ENCODE peak calls at places on chromosomes 1 and 21, in seven cellular contexts. One of them, this sample, is unnamed.

GRCh38 chr1:201283836-201284553 is 689 bp downstream of the PKP1 start:
- DNase-seq in psoas muscle: no peak
- DNase-seq in colonic mucosa: no peak
- DNase-seq in tibial nerve: no peak
- DNase-seq in osteocyte: no peak
- DNase-seq in breast epithelium: no peak
- DNase-seq in astrocyte: no peak
- DNase-seq in this sample: no peak

GRCh38 chr1:77888071-77888428 is 374 bp upstream of the NEXN start:
- DNase-seq in osteocyte: no peak
- DNase-seq in tibial nerve: peak; percentile 11
- DNase-seq in psoas muscle: no peak
- DNase-seq in breast epithelium: no peak
- DNase-seq in astrocyte: peak; percentile 85
- DNase-seq in colonic mucosa: no peak
- DNase-seq in this sample: peak; percentile 87

GRCh38 chr21:35084869-35085268 is 35.8 kb upstream of the RUNX1 start:
- DNase-seq in colonic mucosa: no peak
- DNase-seq in astrocyte: peak; percentile 99
- DNase-seq in breast epithelium: no peak
- DNase-seq in tibial nerve: no peak
- DNase-seq in osteocyte: no peak
- DNase-seq in psoas muscle: no peak
- DNase-seq in this sample: peak; percentile 97

GRCh38 chr1:201461783-201462441 is 7.1 kb downstream of the PHLDA3 start:
- DNase-seq in tibial nerve: peak; percentile 77
- DNase-seq in astrocyte: peak; percentile 99
- DNase-seq in osteocyte: peak; percentile 92
- DNase-seq in colonic mucosa: peak; percentile 67
- DNase-seq in psoas muscle: peak; percentile 93
- DNase-seq in breast epithelium: peak; percentile 83
- DNase-seq in this sample: peak; percentile 98

GRCh38 chr21:14900611-14901010 is 164.2 kb downstream of the NRIP1 start:
- DNase-seq in colonic mucosa: no peak
- DNase-seq in breast epithelium: no peak
- DNase-seq in tibial nerve: no peak
- DNase-seq in psoas muscle: no peak
- DNase-seq in osteocyte: no peak
- DNase-seq in astrocyte: peak; percentile 72
- DNase-seq in this sample: peak; percentile 26

GRCh38 chr1:148290881-148291280 is 138.8 kb upstream of the NBPF11 start:
- DNase-seq in colonic mucosa: no peak
- DNase-seq in tibial nerve: no peak
- DNase-seq in osteocyte: no peak
- DNase-seq in astrocyte: peak; percentile 21
- DNase-seq in breast epithelium: no peak
- DNase-seq in psoas muscle: no peak
- DNase-seq in this sample: peak; percentile 80

GRCh38 chr1:59521456-59521855 is 224.6 kb downstream of the FGGY start:
- DNase-seq in tibial nerve: no peak
- DNase-seq in psoas muscle: no peak
- DNase-seq in astrocyte: peak; percentile 66
- DNase-seq in osteocyte: no peak
- DNase-seq in breast epithelium: no peak
- DNase-seq in colonic mucosa: no peak
- DNase-seq in this sample: no peak

GRCh38 chr1:24902471-24902891 is 27.6 kb downstream of the RUNX3 start:
- DNase-seq in colonic mucosa: no peak
- DNase-seq in tibial nerve: no peak
- DNase-seq in astrocyte: no peak
- DNase-seq in breast epithelium: peak; percentile 15
- DNase-seq in psoas muscle: no peak
- DNase-seq in osteocyte: no peak
- DNase-seq in this sample: no peak

GRCh38 chr21:26909972-26910371 is 56.9 kb downstream of the ADAMTS5 start:
- DNase-seq in tibial nerve: no peak
- DNase-seq in breast epithelium: no peak
- DNase-seq in astrocyte: no peak
- DNase-seq in osteocyte: no peak
- DNase-seq in colonic mucosa: no peak
- DNase-seq in psoas muscle: no peak
- DNase-seq in this sample: no peak
- TF ChIP-seq CTCF in tibial nerve: no peak
- TF ChIP-seq CTCF in breast epithelium: no peak
- TF ChIP-seq CTCF in astrocyte: no peak
- TF ChIP-seq CTCF in osteocyte: peak; percentile 52
- TF ChIP-seq CTCF in colonic mucosa: no peak
- TF ChIP-seq CTCF in psoas muscle: no peak
- TF ChIP-seq CTCF in this sample: no peak

DNA sequence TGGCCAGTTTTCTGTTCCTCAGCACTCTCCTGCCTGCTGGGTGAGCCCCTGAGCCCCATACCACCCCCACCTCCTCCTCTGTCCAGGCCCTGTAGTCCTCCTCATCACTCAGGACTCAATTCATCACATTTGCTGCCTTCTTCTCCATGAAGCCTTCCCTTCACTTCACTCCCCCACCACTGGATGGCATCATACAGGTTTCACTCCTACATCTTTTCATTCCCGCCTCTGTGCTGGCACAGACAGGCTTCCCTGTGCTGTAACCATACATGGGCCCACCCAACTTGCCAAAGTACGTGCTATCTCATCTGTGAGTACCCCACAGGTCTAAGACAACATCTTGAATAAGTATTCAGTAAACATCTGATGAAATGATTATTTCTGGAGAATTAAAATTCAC is 56.9 kb downstream of the SLC45A1 start:
- DNase-seq in astrocyte: no peak
- DNase-seq in tibial nerve: no peak
- DNase-seq in breast epithelium: no peak
- DNase-seq in psoas muscle: no peak
- DNase-seq in colonic mucosa: peak; percentile 54
- DNase-seq in osteocyte: no peak
- DNase-seq in this sample: no peak
- TF ChIP-seq CTCF in astrocyte: peak; percentile 35
- TF ChIP-seq CTCF in tibial nerve: no peak
- TF ChIP-seq CTCF in breast epithelium: no peak
- TF ChIP-seq CTCF in psoas muscle: peak; percentile 52
- TF ChIP-seq CTCF in colonic mucosa: peak; percentile 44
- TF ChIP-seq CTCF in osteocyte: peak; percentile 47
- TF ChIP-seq CTCF in this sample: peak; percentile 45

GRCh38 chr1:27341525-27342252 is at the start of gene SYTL1:
- DNase-seq in colonic mucosa: peak; percentile 74
- DNase-seq in astrocyte: peak; percentile 53
- DNase-seq in breast epithelium: peak; percentile 64
- DNase-seq in psoas muscle: no peak
- DNase-seq in osteocyte: no peak
- DNase-seq in tibial nerve: no peak
- DNase-seq in this sample: peak; percentile 44
- TF ChIP-seq CTCF in colonic mucosa: no peak
- TF ChIP-seq CTCF in astrocyte: no peak
- TF ChIP-seq CTCF in breast epithelium: no peak
- TF ChIP-seq CTCF in psoas muscle: no peak
- TF ChIP-seq CTCF in osteocyte: no peak
- TF ChIP-seq CTCF in tibial nerve: no peak
- TF ChIP-seq CTCF in this sample: no peak

GRCh38 chr1:109595540-109595939 is 23.9 kb downstream of the GNAT2 start:
- DNase-seq in tibial nerve: no peak
- DNase-seq in breast epithelium: no peak
- DNase-seq in osteocyte: no peak
- DNase-seq in astrocyte: peak; percentile 36
- DNase-seq in psoas muscle: no peak
- DNase-seq in colonic mucosa: no peak
- DNase-seq in this sample: peak; percentile 14

GRCh38 chr1:109598156-109598555 is 21.3 kb downstream of the GNAT2 start:
- DNase-seq in osteocyte: no peak
- DNase-seq in astrocyte: no peak
- DNase-seq in tibial nerve: no peak
- DNase-seq in psoas muscle: no peak
- DNase-seq in breast epithelium: no peak
- DNase-seq in colonic mucosa: no peak
- DNase-seq in this sample: no peak

GRCh38 chr1:109603229-109603628 is 16.2 kb downstream of the GNAT2 start:
- DNase-seq in astrocyte: no peak
- DNase-seq in tibial nerve: no peak
- DNase-seq in psoas muscle: no peak
- DNase-seq in breast epithelium: no peak
- DNase-seq in osteocyte: no peak
- DNase-seq in colonic mucosa: no peak
- DNase-seq in this sample: no peak

DNA sequence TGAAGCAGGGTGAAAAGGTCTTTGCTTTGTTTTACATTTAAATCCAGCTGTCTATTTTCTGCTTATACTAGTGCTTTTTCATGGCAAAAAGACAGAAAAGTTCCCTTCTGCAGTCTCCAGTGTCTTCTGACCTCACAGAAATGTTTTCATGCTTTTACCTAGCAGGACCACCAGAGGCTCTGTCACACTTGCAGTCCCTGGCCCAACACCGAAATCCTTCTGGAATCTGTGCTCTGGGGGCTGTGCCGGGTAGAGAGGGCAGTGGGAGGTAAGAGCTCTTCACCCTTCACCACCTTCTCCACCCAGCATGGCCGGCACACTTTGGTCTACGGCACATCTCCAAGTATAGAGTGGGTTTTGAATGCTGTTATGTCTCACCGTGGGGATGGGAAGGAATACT is 20.8 kb downstream of the GNAT2 start:
- DNase-seq in breast epithelium: no peak
- DNase-seq in osteocyte: no peak
- DNase-seq in astrocyte: no peak
- DNase-seq in tibial nerve: no peak
- DNase-seq in colonic mucosa: no peak
- DNase-seq in psoas muscle: no peak
- DNase-seq in this sample: no peak
- TF ChIP-seq CTCF in breast epithelium: no peak
- TF ChIP-seq CTCF in osteocyte: peak; percentile 13
- TF ChIP-seq CTCF in astrocyte: peak; percentile 26
- TF ChIP-seq CTCF in tibial nerve: no peak
- TF ChIP-seq CTCF in colonic mucosa: no peak
- TF ChIP-seq CTCF in psoas muscle: no peak
- TF ChIP-seq CTCF in this sample: peak; percentile 18

DNA sequence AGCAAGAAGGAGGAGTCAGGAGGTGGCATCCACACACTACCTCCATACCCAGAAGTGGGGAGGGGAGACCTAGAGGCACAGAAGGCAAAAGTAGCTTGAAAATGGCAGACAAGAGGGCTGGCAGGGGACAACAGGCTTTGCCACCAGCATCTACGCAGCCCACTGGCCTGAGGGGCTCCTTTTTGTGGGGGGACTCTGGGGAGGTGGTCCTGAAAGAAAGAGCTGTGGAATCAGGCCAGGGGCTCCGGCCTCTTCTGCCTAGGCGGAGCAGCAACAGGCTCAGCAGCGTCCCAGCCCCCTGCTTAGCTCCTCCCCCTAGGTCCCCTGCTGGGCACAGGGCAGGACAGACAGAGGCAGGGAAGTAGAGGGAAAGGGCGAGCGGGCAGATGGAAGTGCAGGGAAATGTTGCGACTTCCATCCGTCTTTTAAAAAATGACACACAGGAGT is 9.9 kb upstream of the LEFTY2 start:
- DNase-seq in colonic mucosa: no peak
- DNase-seq in tibial nerve: no peak
- DNase-seq in psoas muscle: no peak
- DNase-seq in osteocyte: no peak
- DNase-seq in astrocyte: no peak
- DNase-seq in breast epithelium: no peak
- DNase-seq in this sample: no peak
- TF ChIP-seq CTCF in colonic mucosa: no peak
- TF ChIP-seq CTCF in tibial nerve: no peak
- TF ChIP-seq CTCF in psoas muscle: no peak
- TF ChIP-seq CTCF in osteocyte: no peak
- TF ChIP-seq CTCF in astrocyte: no peak
- TF ChIP-seq CTCF in breast epithelium: no peak
- TF ChIP-seq CTCF in this sample: no peak

GRCh38 chr1:11475718-11476117 is 3.2 kb upstream of the DISP3 start:
- DNase-seq in breast epithelium: no peak
- DNase-seq in osteocyte: no peak
- DNase-seq in tibial nerve: no peak
- DNase-seq in astrocyte: no peak
- DNase-seq in psoas muscle: no peak
- DNase-seq in colonic mucosa: no peak
- DNase-seq in this sample: no peak

GRCh38 chr1:11481019-11481418 is 2.1 kb downstream of the DISP3 start:
- DNase-seq in osteocyte: no peak
- DNase-seq in tibial nerve: no peak
- DNase-seq in breast epithelium: no peak
- DNase-seq in colonic mucosa: no peak
- DNase-seq in astrocyte: no peak
- DNase-seq in psoas muscle: no peak
- DNase-seq in this sample: no peak

GRCh38 chr1:11479375-11479979 is 522 bp downstream of the DISP3 start:
- DNase-seq in colonic mucosa: no peak
- DNase-seq in astrocyte: no peak
- DNase-seq in psoas muscle: no peak
- DNase-seq in breast epithelium: no peak
- DNase-seq in tibial nerve: no peak
- DNase-seq in osteocyte: no peak
- DNase-seq in this sample: no peak

GRCh38 chr1:11482186-11482585 is 3.2 kb downstream of the DISP3 start:
- DNase-seq in colonic mucosa: no peak
- DNase-seq in breast epithelium: no peak
- DNase-seq in psoas muscle: no peak
- DNase-seq in osteocyte: no peak
- DNase-seq in tibial nerve: no peak
- DNase-seq in astrocyte: no peak
- DNase-seq in this sample: no peak

GRCh38 chr1:11478571-11479374 is at the start of gene DISP3:
- DNase-seq in tibial nerve: no peak
- DNase-seq in astrocyte: peak; percentile 12
- DNase-seq in breast epithelium: no peak
- DNase-seq in colonic mucosa: peak; percentile 50
- DNase-seq in osteocyte: peak; percentile 90
- DNase-seq in psoas muscle: peak; percentile 43
- DNase-seq in this sample: peak; percentile 25
- TF ChIP-seq CTCF in tibial nerve: peak; percentile 50
- TF ChIP-seq CTCF in astrocyte: peak; percentile 30
- TF ChIP-seq CTCF in breast epithelium: no peak
- TF ChIP-seq CTCF in colonic mucosa: peak; percentile 31
- TF ChIP-seq CTCF in osteocyte: peak; percentile 77
- TF ChIP-seq CTCF in psoas muscle: peak; percentile 32
- TF ChIP-seq CTCF in this sample: peak; percentile 30

DNA sequence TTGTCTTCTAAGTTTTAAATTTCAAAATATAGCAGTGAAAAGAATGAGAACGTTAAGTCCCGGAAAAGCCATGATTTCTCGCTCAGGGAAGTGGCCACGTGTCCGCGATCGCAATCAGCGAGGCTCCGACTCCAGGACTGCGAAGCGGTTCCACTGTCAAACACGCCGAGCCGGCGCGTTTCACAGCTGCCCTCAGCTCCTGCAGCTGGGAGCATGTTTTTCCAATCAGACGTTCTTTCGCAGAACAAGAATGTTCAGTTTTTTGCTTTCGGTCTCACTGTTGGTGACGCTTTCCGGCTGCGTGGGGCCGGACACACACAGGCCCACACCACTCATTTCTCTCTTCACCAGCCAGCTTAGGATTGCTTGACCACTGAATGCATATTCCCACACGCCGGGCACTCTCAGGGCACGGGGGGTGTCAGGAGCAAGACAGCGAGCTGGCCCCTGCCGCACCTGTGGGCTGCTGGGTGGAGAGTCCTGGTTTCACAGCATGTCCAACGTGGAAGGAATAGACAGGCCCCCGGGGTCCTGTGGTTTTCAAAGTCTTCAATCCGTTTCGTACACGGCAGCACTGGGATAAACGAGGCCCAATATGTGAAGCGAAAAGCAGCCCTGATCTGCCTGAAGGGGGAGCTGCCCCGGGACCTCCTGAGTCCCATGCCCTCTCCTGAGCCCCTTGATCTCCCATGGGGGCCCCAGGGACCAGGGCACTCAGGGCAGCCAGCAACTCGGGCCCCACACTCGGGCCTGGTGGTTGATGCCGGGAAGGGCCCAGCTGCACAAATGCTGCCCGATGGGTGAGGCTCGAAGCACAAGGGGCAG is 47.3 kb upstream of the COL18A1 start:
- DNase-seq in colonic mucosa: no peak
- DNase-seq in tibial nerve: no peak
- DNase-seq in astrocyte: no peak
- DNase-seq in psoas muscle: peak; percentile 39
- DNase-seq in breast epithelium: no peak
- DNase-seq in osteocyte: no peak
- DNase-seq in this sample: no peak
- TF ChIP-seq CTCF in colonic mucosa: no peak
- TF ChIP-seq CTCF in tibial nerve: no peak
- TF ChIP-seq CTCF in astrocyte: no peak
- TF ChIP-seq CTCF in psoas muscle: no peak
- TF ChIP-seq CTCF in breast epithelium: no peak
- TF ChIP-seq CTCF in osteocyte: no peak
- TF ChIP-seq CTCF in this sample: no peak